ENCODE peak calls at places on chromosomes 4 and X, in five cellular contexts. P, Y, B, R and G are unnamed samples.
A peak's percentile ranks its signal among the peaks of the same experiment; 100 is the strongest.

GRCh38 chr4:54683616-54684346 is 26.0 kb downstream of the KIT start:
- DNase-seq in R (no peak), P (no peak), Y (no peak), B (peak; percentile 39), G (no peak)

GRCh38 chr4:178142724-178143123 is 700.5 kb upstream of the AGA start:
- DNase-seq in P (no peak), B (no peak), R (peak; percentile 25), Y (no peak), G (no peak)

GRCh38 chrX:55033429-55033828 is 2.7 kb upstream of the ALAS2 start:
- DNase-seq in Y (no peak), R (no peak), B (no peak), P (no peak), G (no peak)

GRCh38 chr4:69888336-69888735 is 28.4 kb upstream of the SULT1E1 start:
- DNase-seq in Y (no peak), R (no peak), P (peak; percentile 16), B (no peak), G (no peak)

GRCh38 chr4:19982556-19982955 is 269.1 kb upstream of the SLIT2 start:
- DNase-seq in R (no peak), B (peak; percentile 82), P (peak; percentile 49), Y (no peak), G (no peak)

GRCh38 chrX:107726809-107727534 is 48.6 kb downstream of the TSC22D3 start:
- DNase-seq in B (peak; percentile 44), P (no peak), Y (no peak), R (no peak), G (no peak)

GRCh38 chrX:8721536-8721935 is 10.4 kb downstream of the ANOS1 start:
- DNase-seq in Y (no peak), P (no peak), R (no peak), B (no peak), G (no peak)

GRCh38 chr4:130336585-130337217 is 1240.7 kb downstream of the C4orf33 start:
- DNase-seq in P (peak; percentile 41), Y (no peak), B (peak; percentile 44), R (no peak), G (peak; percentile 19)

GRCh38 chr4:3218824-3219760 is 29.9 kb upstream of the MSANTD1 start:
- DNase-seq in B (no peak), P (no peak), Y (no peak), R (no peak), G (no peak)

GRCh38 chrX:53280316-53280702 is 1.1 kb downstream of the IQSEC2 start:
- DNase-seq in R (no peak), P (no peak), Y (no peak), B (no peak), G (no peak)

GRCh38 chr4:123168812-123169211 is 227.8 kb upstream of the SPRY1 start:
- DNase-seq in R (no peak), B (no peak), Y (no peak), P (peak; percentile 6), G (no peak)

GRCh38 chr4:86055898-86056297 is 304.0 kb downstream of the MAPK10 start:
- DNase-seq in P (peak; percentile 38), R (no peak), Y (no peak), B (peak; percentile 48), G (peak; percentile 12)

GRCh38 chr4:69830529-69831269 is 29.2 kb downstream of the SULT1E1 start:
- DNase-seq in Y (no peak), P (peak; percentile 26), B (peak; percentile 64), R (no peak), G (peak; percentile 76)

DNA sequence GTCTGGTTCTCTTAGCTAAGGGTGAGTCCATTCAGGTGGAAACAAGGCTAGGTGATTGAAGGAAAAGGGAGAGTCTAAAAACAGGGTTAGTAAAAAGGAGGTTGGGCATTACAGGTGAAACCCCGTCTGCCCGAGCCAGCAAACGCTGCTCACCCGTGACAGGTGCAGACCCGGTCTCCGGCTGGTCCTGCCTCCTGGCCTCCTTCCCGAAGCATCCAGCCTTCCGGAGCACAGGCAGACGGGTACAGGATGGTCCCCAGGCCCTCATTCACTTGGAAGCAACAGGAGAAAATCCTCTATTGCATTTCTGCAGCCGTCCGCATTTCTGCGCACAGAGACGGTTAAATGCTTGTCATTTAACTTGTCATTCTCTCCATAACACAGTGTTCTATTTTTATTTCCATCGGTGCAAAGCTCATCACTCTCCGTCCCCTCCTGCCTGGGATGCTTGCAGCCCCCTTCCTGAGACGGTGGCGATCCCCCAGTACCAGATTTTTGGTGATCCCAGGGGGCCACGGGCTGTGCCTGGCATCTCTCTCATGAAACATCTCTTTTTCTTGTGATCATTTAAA is 90.8 kb upstream of the PPP2R3B start:
- DNase-seq in Y (no peak), P (no peak), R (no peak), B (no peak), G (no peak)
- H3K9me3 ChIP-seq in Y (no peaks in the 10 kb centered on the region), P (no peaks in the 10 kb centered on the region), R (no peaks in the 10 kb centered on the region), B (peaks cover 3% of the 10 kb centered on the region), G (no peaks in the 10 kb centered on the region)

DNA sequence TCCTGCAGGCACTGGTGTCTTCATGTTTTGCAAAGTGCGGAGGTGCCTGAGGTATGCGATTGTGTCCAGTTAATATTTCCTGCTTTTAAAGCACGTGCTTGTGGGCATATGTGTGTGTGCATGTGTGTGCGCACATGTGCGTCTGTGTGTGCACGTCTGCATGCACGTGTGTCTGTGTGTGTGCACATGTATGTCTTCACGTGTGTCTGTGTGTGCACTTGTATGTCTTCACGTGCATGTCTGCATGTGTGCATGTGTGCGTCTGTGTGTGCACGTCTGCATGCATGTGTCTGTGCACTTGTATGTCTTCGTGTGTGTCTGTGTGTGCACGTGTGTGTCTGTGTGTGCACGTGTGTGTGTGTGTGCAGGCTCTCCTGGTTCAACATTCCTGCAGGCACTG is 49.5 kb downstream of the SHOX start:
- DNase-seq in Y (no peak), B (no peak), P (no peak), R (no peak), G (no peak)
- H3K9me3 ChIP-seq in Y (no peaks in the 10 kb centered on the region), B (peaks cover 5% of the 10 kb centered on the region), P (no peaks in the 10 kb centered on the region), R (no peaks in the 10 kb centered on the region), G (no peaks in the 10 kb centered on the region)

GRCh38 chr4:147233-147632 is 22.9 kb downstream of the ZNF718 start:
- DNase-seq in B (no peak), R (no peak), P (no peak), Y (no peak), G (no peak)
- H3K9me3 ChIP-seq in B (no peaks in the 10 kb centered on the region), R (peaks cover 64% of the 10 kb centered on the region), P (peaks cover 93% of the 10 kb centered on the region), Y (peaks cover 57% of the 10 kb centered on the region), G (peaks cover 68% of the 10 kb centered on the region)

GRCh38 chr4:173529505-173530325 is at the start of gene HAND2:
- DNase-seq in R (no peak), P (peak; percentile 96), Y (no peak), B (no peak), G (peak; percentile 86)

GRCh38 chr4:173531085-173531965 is 1.3 kb upstream of the HAND2 start:
- DNase-seq in R (no peak), B (no peak), P (peak; percentile 42), Y (no peak), G (peak; percentile 39)

GRCh38 chr4:173528378-173529321 is 1.4 kb downstream of the HAND2 start:
- DNase-seq in R (no peak), P (peak; percentile 63), B (no peak), Y (no peak), G (no peak)

GRCh38 chr4:173532725-173533511 is 2.9 kb upstream of the HAND2 start:
- DNase-seq in Y (no peak), B (no peak), P (no peak), R (no peak), G (no peak)

DNA sequence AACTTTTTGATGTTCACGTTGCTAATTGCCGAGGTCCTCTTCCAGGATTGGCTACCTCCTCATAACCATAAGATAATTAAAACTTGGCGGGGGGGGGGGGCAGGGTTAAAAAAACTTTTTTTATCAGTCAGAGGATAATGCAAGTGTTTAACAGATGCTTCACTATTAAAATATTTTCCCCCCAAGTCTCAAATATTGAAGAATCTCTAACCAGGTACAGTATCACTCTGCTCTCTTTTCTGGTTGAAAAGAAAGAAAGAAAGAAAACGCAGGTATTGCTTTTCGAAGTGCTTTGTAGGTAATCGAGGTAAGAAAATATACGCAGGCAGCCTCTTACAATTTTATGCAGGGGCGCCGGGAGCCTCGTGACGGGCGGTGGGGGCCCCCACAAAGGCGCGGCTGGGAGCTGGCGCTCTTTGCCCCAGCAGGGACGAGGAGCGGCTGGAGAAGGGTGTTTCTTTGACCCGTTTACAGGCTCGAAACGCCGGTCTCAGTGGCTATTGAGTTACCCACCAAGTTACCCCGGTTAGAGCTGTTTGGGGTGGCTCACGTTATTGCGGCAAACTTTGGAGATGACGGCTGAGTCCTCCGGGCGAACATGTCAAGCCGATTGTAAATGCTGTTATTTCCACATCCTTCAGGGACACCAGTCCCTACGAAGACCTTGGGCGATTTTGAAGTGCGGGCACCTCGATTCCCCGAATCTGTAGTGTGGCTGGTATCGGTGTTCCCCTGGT is 465 bp upstream of the HAND2 start:
- DNase-seq in Y (no peak), P (peak; percentile 52), R (no peak), B (no peak), G (no peak)
- H3K9me3 ChIP-seq in Y (no peaks in the 10 kb centered on the region), P (no peaks in the 10 kb centered on the region), R (no peaks in the 10 kb centered on the region), B (no peaks in the 10 kb centered on the region), G (no peaks in the 10 kb centered on the region)

DNA sequence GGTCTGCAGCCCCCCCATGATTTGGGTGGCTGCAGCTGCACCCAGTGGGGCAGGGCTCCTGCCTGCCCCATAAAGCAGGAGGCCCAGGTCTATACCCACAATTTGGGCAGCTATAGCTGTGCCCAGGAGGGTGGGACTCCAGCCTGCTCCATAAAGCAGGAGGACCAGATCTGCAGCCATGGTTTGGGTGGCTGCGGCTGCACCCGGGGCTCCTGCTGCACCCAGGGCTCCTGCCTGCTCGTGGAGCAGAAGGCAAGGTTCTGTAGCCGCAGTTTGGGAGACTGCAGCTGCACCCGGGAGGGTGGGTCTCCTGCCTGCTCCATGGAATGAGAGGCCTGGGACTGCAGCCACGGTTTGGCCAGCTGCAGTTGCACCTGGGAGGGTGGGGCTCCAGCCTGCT is 81.1 kb downstream of the ATRX start:
- DNase-seq in B (no peak), R (no peak), Y (no peak), P (no peak), G (no peak)
- H3K9me3 ChIP-seq in B (no peaks in the 10 kb centered on the region), R (no peaks in the 10 kb centered on the region), Y (no peaks in the 10 kb centered on the region), P (peaks cover 8% of the 10 kb centered on the region), G (no peaks in the 10 kb centered on the region)

GRCh38 chrX:154598656-154599055 is 13.7 kb downstream of the CTAG1A start:
- DNase-seq in R (no peak), P (no peak), B (no peak), Y (no peak), G (no peak)

GRCh38 chrX:154602226-154602625 is 16.9 kb downstream of the CTAG1B start:
- DNase-seq in Y (no peak), B (no peak), P (no peak), R (no peak), G (no peak)

GRCh38 chrX:154602766-154603437 is 16.2 kb downstream of the CTAG1B start:
- DNase-seq in R (no peak), B (no peak), P (no peak), Y (no peak), G (no peak)

GRCh38 chrX:154599531-154599930 is 14.6 kb downstream of the CTAG1A start:
- DNase-seq in R (no peak), B (no peak), P (no peak), Y (no peak), G (no peak)

GRCh38 chrX:154600962-154601374 is 16.0 kb downstream of the CTAG1A start:
- DNase-seq in R (no peak), B (no peak), Y (no peak), P (peak; percentile 3), G (no peak)
- H3K9me3 ChIP-seq in R (no peaks in the 10 kb centered on the region), B (no peaks in the 10 kb centered on the region), Y (no peaks in the 10 kb centered on the region), P (no peaks in the 10 kb centered on the region), G (no peaks in the 10 kb centered on the region)

GRCh38 chr4:340011-340410 is 2.4 kb downstream of the ZNF141 start:
- DNase-seq in Y (no peak), R (no peak), P (peak; percentile 7), B (no peak), G (no peak)
- H3K9me3 ChIP-seq in Y (peaks cover 29% of the 10 kb centered on the region), R (peaks cover 36% of the 10 kb centered on the region), P (peaks cover 33% of the 10 kb centered on the region), B (no peaks in the 10 kb centered on the region), G (peaks cover 40% of the 10 kb centered on the region)

GRCh38 chr4:172675232-172675631 is 493.4 kb upstream of the GALNT7 start:
- DNase-seq in P (no peak), R (no peak), B (no peak), Y (no peak), G (no peak)
- H3K9me3 ChIP-seq in P (peaks cover 17% of the 10 kb centered on the region), R (no peaks in the 10 kb centered on the region), B (peaks cover 3% of the 10 kb centered on the region), Y (no peaks in the 10 kb centered on the region), G (no peaks in the 10 kb centered on the region)